ENCODE peak calls at places on chromosomes 5 and 9, in eight cellular contexts. O is suprapubic skin; H is stomach; C is cardiac muscle cell; J is transverse colon; A is CD4-positive, alpha-beta T cell; Q is Peyer's patch; M is HepG2. S is an unnamed sample.

GRCh38 chr9:2621678-2622360 is at the start of gene VLDLR:
- DNase-seq in H (peak), O (no peak), Q (peak), A (no peak), M (no peak), C (peak), J (peak), S (peak)

GRCh38 chr5:77560677-77561263 is 68.7 kb upstream of the WDR41 start:
- DNase-seq in M (peak), J (no peak), O (no peak), A (no peak), H (no peak), Q (no peak), C (peak), S (no peak)

GRCh38 chr5:172788771-172789686 is 18.0 kb upstream of the DUSP1 start:
- DNase-seq in J (peak), M (peak), H (peak), C (no peak), A (no peak), O (peak), Q (peak), S (peak)

GRCh38 chr5:31471916-31472315 is 60.0 kb downstream of the DROSHA start:
- DNase-seq in A (no peak), O (no peak), M (no peak), Q (no peak), J (no peak), H (no peak), C (no peak), S (no peak)

GRCh38 chr5:79929095-79929494 is 62.0 kb downstream of the MTX3 start:
- DNase-seq in H (no peak), C (no peak), A (no peak), Q (no peak), M (no peak), J (no peak), O (no peak), S (no peak)

GRCh38 chr9:104961238-104961637 is 33.3 kb upstream of the ABCA1 start:
- DNase-seq in Q (peak), C (peak), A (no peak), O (no peak), J (peak), M (peak), H (no peak), S (no peak)

GRCh38 chr9:105656131-105656921 is 5.9 kb upstream of the TAL2 start:
- DNase-seq in C (no peak), H (peak), J (peak), M (no peak), O (no peak), Q (peak), A (no peak), S (peak)

GRCh38 chr5:34571380-34572041 is 84.6 kb upstream of the RAI14 start:
- DNase-seq in A (no peak), M (no peak), H (no peak), C (peak), O (no peak), J (no peak), Q (no peak), S (no peak)

GRCh38 chr5:172959824-172960799 is 888 bp downstream of the RPL26L1 start:
- DNase-seq in M (no peak), O (no peak), J (no peak), H (no peak), C (no peak), Q (no peak), A (no peak), S (no peak)

GRCh38 chr9:78552802-78553201 is 255.9 kb downstream of the PSAT1 start:
- DNase-seq in O (no peak), C (no peak), J (no peak), H (no peak), A (no peak), M (no peak), Q (no peak), S (no peak)

GRCh38 chr9:76904661-76905457 is 1.1 kb downstream of the PRUNE2 start:
- DNase-seq in J (peak), O (no peak), M (no peak), H (no peak), A (no peak), C (no peak), Q (no peak), S (no peak)

GRCh38 chr9:100084145-100084478 is 14.7 kb downstream of the ERP44 start:
- DNase-seq in J (no peak), O (no peak), A (no peak), H (no peak), Q (no peak), M (no peak), C (no peak), S (no peak)

GRCh38 chr5:60223342-60223741 is 329.8 kb upstream of the PDE4D start:
- DNase-seq in J (no peak), O (no peak), M (no peak), H (no peak), C (no peak), A (no peak), Q (no peak), S (no peak)

GRCh38 chr5:107674655-107675054 is 3.9 kb upstream of the EFNA5 start:
- DNase-seq in Q (no peak), H (no peak), J (no peak), O (no peak), C (peak), M (no peak), A (no peak), S (no peak)

GRCh38 chr5:169650701-169651331 is 13.7 kb downstream of the DOCK2 start:
- DNase-seq in O (no peak), A (no peak), C (peak), Q (no peak), H (no peak), J (no peak), M (no peak), S (no peak)
- H3K27ac ChIP-seq in O (no peak), A (peak), C (no peak), Q (no peak), H (peak), J (peak), M (no peak), S (no peak)

GRCh38 chr5:125870271-125870670 is 552.9 kb upstream of the GRAMD2B start:
- DNase-seq in M (no peak), H (no peak), A (no peak), Q (no peak), C (no peak), O (no peak), J (no peak), S (no peak)

GRCh38 chr5:125874057-125874456 is 549.2 kb upstream of the GRAMD2B start:
- DNase-seq in Q (no peak), J (no peak), C (no peak), M (no peak), A (no peak), O (no peak), H (no peak), S (no peak)

DNA sequence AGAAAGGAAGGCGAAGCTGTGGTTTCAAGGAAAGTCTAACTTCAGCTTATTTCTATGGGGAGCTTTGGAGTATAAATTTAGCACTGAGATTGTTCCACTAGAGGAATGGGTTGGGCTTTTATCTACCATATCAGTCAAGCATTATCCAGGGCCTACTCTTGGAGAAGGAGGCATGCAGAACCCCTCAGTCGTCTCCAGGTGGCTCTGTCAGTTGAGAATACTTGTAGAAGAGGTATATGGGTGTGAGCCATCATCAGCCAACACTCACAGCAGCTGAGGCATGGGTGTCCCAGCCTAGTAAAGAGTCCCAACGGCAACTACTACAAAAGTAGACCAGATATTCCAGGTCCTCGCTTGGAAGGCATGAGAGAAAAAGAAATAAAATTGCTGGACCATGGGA is 548.5 kb upstream of the GRAMD2B start:
- DNase-seq in H (no peak), J (no peak), C (no peak), Q (no peak), O (no peak), A (no peak), M (no peak), S (no peak)
- TF ChIP-seq CTCF in H (no peak), J (no peak), C (no peak), Q (no peak), O (no peak), A (no peak), M (no peak), S (no peak)

DNA sequence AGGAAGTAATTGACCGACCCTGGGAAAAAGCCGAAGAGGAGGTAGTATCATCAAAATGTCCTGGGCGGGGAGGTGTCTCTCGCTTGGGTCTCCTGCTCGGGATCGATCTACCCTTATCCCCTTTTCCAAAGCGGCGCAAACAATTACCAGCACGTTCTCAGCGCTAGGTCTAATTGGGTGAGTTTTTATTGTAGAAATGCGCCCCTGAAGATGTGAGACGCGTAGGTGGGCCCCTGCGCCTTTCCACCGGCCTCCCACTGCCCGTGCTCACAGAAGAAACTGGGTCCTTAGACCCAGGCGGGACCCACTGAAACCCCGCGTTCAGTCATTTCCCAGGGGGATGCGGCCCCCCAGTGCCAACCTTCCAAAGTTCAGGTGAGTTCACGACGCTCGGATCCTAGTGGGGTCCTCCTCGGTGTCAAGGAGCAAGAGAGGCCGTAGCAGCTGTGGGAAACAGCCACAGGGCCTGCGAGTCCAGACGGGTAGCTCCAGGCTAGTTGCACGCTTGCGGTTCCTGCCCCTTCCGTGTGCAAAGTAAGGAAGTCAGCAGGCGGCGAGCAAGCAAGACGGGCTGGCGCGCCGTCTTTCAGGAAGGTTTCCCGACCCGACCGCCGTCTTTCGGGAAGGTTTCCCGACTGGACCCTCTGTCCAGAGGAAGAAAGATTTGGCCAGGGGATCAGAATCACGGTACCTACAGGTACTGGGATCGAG is 1.5 kb downstream of the SMIM32 start:
- DNase-seq in C (peak), Q (no peak), A (no peak), H (no peak), J (peak), O (no peak), M (no peak), S (no peak)
- H3K27ac ChIP-seq in C (no peak), Q (no peak), A (no peak), H (no peak), J (peak), O (no peak), M (no peak), S (no peak)

GRCh38 chr5:9863486-9863885 is 233.3 kb upstream of the TAS2R1 start:
- DNase-seq in Q (no peak), M (no peak), C (no peak), A (no peak), J (no peak), O (no peak), H (no peak), S (no peak)
- TF ChIP-seq CTCF in Q (no peak), M (no peak), C (no peak), A (no peak), J (no peak), O (no peak), H (no peak), S (no peak)

GRCh38 chr5:140181002-140181483 is 6.1 kb downstream of the CYSTM1 start:
- DNase-seq in H (no peak), A (no peak), O (no peak), M (peak), C (no peak), Q (peak), J (peak), S (no peak)
- H3K27ac ChIP-seq in H (peak), A (no peak), O (peak), M (peak), C (no peak), Q (peak), J (peak), S (peak)

DNA sequence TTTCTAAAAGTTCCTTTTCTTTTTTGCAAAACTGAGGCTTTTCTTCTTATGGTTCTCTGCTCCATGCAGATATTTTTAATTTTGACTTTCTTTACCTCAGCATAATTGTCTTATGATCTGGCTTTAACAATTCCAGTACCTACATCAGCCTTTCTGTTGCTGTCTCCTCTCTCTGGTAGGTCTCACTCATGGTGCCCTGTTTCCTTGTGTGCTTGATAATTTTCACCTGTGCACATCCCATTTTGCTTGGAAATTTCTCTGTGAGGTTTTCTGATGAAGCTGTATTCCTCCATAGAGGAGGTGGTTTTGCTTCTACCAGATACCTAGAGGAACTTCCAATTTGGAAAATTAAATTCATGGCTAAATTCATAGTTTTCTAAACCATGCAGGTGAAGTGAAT is 2.3 kb upstream of the HSD17B3 start:
- DNase-seq in C (no peak), H (no peak), J (no peak), M (no peak), A (no peak), O (no peak), Q (no peak), S (no peak)
- TF ChIP-seq CTCF in C (no peak), H (no peak), J (no peak), M (no peak), A (no peak), O (no peak), Q (no peak), S (no peak)

S was measured in left lung.